ENCODE peak calls at places on chromosomes 1 and 21, in four cellular contexts. Z is A172, T is stromal cell of bone marrow, R is NB4. Q is an unnamed sample.
A peak's percentile ranks its signal among the peaks of the same experiment; 100 is the strongest.

GRCh38 chr21:16588433-16588860 is 858.7 kb downstream of the USP25 start:
- DNase-seq in R (no peak), Z (peak; percentile 92), T (peak; percentile 82), Q (no peak)

GRCh38 chr1:9319208-9319788 is 26.6 kb downstream of the SPSB1 start:
- DNase-seq in R (no peak), T (no peak), Z (no peak), Q (no peak)

GRCh38 chr21:28334407-28334806 is 658.3 kb downstream of the LTN1 start:
- DNase-seq in T (no peak), R (no peak), Z (peak; percentile 15), Q (no peak)

GRCh38 chr1:103197266-103197665 is 88.9 kb upstream of the COL11A1 start:
- DNase-seq in T (peak; percentile 56), Z (peak; percentile 30), R (no peak), Q (no peak)

GRCh38 chr1:239816090-239816812 is 275.4 kb upstream of the FMN2 start:
- DNase-seq in Z (peak; percentile 92), T (peak; percentile 47), R (peak; percentile 18), Q (no peak)

GRCh38 chr1:171115280-171115897 is 24.7 kb downstream of the FMO3 start:
- DNase-seq in R (peak; percentile 4), Z (no peak), T (no peak), Q (no peak)

GRCh38 chr1:83822206-83822605 is 176.7 kb downstream of the TTLL7 start:
- DNase-seq in T (peak; percentile 74), Z (no peak), R (no peak), Q (no peak)

GRCh38 chr1:35894183-35894582 is 11.2 kb downstream of the AGO1 start:
- DNase-seq in Z (peak; percentile 51), T (no peak), R (peak; percentile 80), Q (peak; percentile 81)

GRCh38 chr1:90730247-90731022 is 13.3 kb upstream of the BARHL2 start:
- DNase-seq in R (peak; percentile 65), T (no peak), Z (no peak), Q (no peak)

GRCh38 chr1:100597784-100598183 is 59.8 kb downstream of the GPR88 start:
- DNase-seq in T (no peak), R (peak; percentile 7), Z (peak; percentile 31), Q (no peak)

GRCh38 chr1:225611537-225612223 is 41.2 kb downstream of the ENAH start:
- DNase-seq in Z (no peak), T (no peak), R (no peak), Q (no peak)

GRCh38 chr1:210358511-210359148 is 29.9 kb downstream of the HHAT start:
- DNase-seq in Z (no peak), R (no peak), T (no peak), Q (no peak)

GRCh38 chr1:54275349-54275748 is 75.4 kb downstream of the MRPL37 start:
- DNase-seq in R (no peak), T (peak; percentile 86), Z (peak; percentile 55), Q (no peak)

GRCh38 chr1:11273595-11274234 is 717 bp downstream of the UBIAD1 start:
- DNase-seq in R (peak; percentile 42), T (no peak), Z (no peak), Q (no peak)

GRCh38 chr1:223029985-223030769 is 112.9 kb downstream of the TLR5 start:
- DNase-seq in Z (no peak), T (no peak), R (no peak), Q (no peak)

GRCh38 chr1:45566722-45567121 is 16.1 kb downstream of the AKR1A1 start:
- DNase-seq in R (no peak), Z (no peak), T (no peak), Q (no peak)

GRCh38 chr1:94230920-94231319 is 6.5 kb downstream of the ARHGAP29 start:
- DNase-seq in T (no peak), Z (no peak), R (no peak), Q (no peak)

GRCh38 chr1:53934170-53934765 is 11.2 kb downstream of the IFT25 start:
- DNase-seq in Z (peak; percentile 20), R (no peak), T (no peak), Q (no peak)

GRCh38 chr1:5994713-5995621 is 2.7 kb upstream of the NPHP4 start:
- DNase-seq in R (no peak), T (no peak), Z (no peak), Q (peak; percentile 48)

Q was measured in germinal center.